ENCODE peak calls at places on chromosomes 13 and 19, in eight cellular contexts. One of them, this sample, is unnamed.

GRCh38 chr13:73874460-73874859 is 259.7 kb downstream of the KLF12 start:
- DNase-seq in CD8-positive, alpha-beta T cell: no peak
- DNase-seq in fibroblast of the aortic adventitia: no peak
- DNase-seq in epithelial cell of proximal tubule: no peak
- DNase-seq in gastrocnemius medialis: no peak
- DNase-seq in NB4: no peak
- DNase-seq in cardiac muscle cell: no peak
- DNase-seq in osteoblast: no peak
- DNase-seq in this sample: no peak

GRCh38 chr19:3499738-3500428 is 591 bp downstream of the DOHH start:
- DNase-seq in CD8-positive, alpha-beta T cell: no peak
- DNase-seq in fibroblast of the aortic adventitia: no peak
- DNase-seq in epithelial cell of proximal tubule: no peak
- DNase-seq in gastrocnemius medialis: no peak
- DNase-seq in NB4: no peak
- DNase-seq in cardiac muscle cell: no peak
- DNase-seq in osteoblast: peak; percentile 86
- DNase-seq in this sample: no peak

GRCh38 chr19:10009269-10009665 is 1.0 kb downstream of the COL5A3 start:
- DNase-seq in CD8-positive, alpha-beta T cell: peak; percentile 33
- DNase-seq in fibroblast of the aortic adventitia: peak; percentile 81
- DNase-seq in epithelial cell of proximal tubule: no peak
- DNase-seq in gastrocnemius medialis: peak; percentile 56
- DNase-seq in NB4: peak; percentile 67
- DNase-seq in cardiac muscle cell: peak; percentile 91
- DNase-seq in osteoblast: peak; percentile 98
- DNase-seq in this sample: no peak

GRCh38 chr19:29293736-29294342 is 80.9 kb upstream of the UQCRFS1 start:
- DNase-seq in CD8-positive, alpha-beta T cell: no peak
- DNase-seq in fibroblast of the aortic adventitia: no peak
- DNase-seq in epithelial cell of proximal tubule: no peak
- DNase-seq in gastrocnemius medialis: no peak
- DNase-seq in NB4: peak; percentile 56
- DNase-seq in cardiac muscle cell: peak; percentile 14
- DNase-seq in osteoblast: no peak
- DNase-seq in this sample: no peak

GRCh38 chr13:26743971-26744370 is 16.6 kb downstream of the GPR12 start:
- DNase-seq in CD8-positive, alpha-beta T cell: no peak
- DNase-seq in fibroblast of the aortic adventitia: no peak
- DNase-seq in epithelial cell of proximal tubule: no peak
- DNase-seq in gastrocnemius medialis: no peak
- DNase-seq in NB4: no peak
- DNase-seq in cardiac muscle cell: no peak
- DNase-seq in osteoblast: no peak
- DNase-seq in this sample: no peak

GRCh38 chr19:55289117-55289796 is 5.5 kb downstream of the BRSK1 start:
- DNase-seq in CD8-positive, alpha-beta T cell: no peak
- DNase-seq in fibroblast of the aortic adventitia: peak; percentile 7
- DNase-seq in epithelial cell of proximal tubule: no peak
- DNase-seq in gastrocnemius medialis: no peak
- DNase-seq in NB4: no peak
- DNase-seq in cardiac muscle cell: peak; percentile 10
- DNase-seq in osteoblast: peak; percentile 87
- DNase-seq in this sample: no peak

GRCh38 chr13:112161441-112162301 is 94.7 kb downstream of the SOX1 start:
- DNase-seq in CD8-positive, alpha-beta T cell: no peak
- DNase-seq in fibroblast of the aortic adventitia: no peak
- DNase-seq in epithelial cell of proximal tubule: no peak
- DNase-seq in gastrocnemius medialis: no peak
- DNase-seq in NB4: no peak
- DNase-seq in cardiac muscle cell: no peak
- DNase-seq in osteoblast: no peak
- DNase-seq in this sample: no peak

GRCh38 chr13:26557393-26558073 is at the start of gene WASF3:
- DNase-seq in CD8-positive, alpha-beta T cell: no peak
- DNase-seq in fibroblast of the aortic adventitia: peak; percentile 92
- DNase-seq in epithelial cell of proximal tubule: peak; percentile 19
- DNase-seq in gastrocnemius medialis: peak; percentile 92
- DNase-seq in NB4: peak; percentile 71
- DNase-seq in cardiac muscle cell: peak; percentile 97
- DNase-seq in osteoblast: peak; percentile 100
- DNase-seq in this sample: peak; percentile 92

GRCh38 chr13:104592127-104592526 is 1525.9 kb upstream of the SLC10A2 start:
- DNase-seq in CD8-positive, alpha-beta T cell: no peak
- DNase-seq in fibroblast of the aortic adventitia: peak; percentile 25
- DNase-seq in epithelial cell of proximal tubule: peak; percentile 89
- DNase-seq in gastrocnemius medialis: no peak
- DNase-seq in NB4: no peak
- DNase-seq in cardiac muscle cell: peak; percentile 48
- DNase-seq in osteoblast: no peak
- DNase-seq in this sample: no peak

GRCh38 chr19:4183967-4184717 is 1.7 kb downstream of the ANKRD24 start:
- DNase-seq in CD8-positive, alpha-beta T cell: no peak
- DNase-seq in fibroblast of the aortic adventitia: no peak
- DNase-seq in epithelial cell of proximal tubule: no peak
- DNase-seq in gastrocnemius medialis: peak; percentile 64
- DNase-seq in NB4: peak; percentile 38
- DNase-seq in cardiac muscle cell: no peak
- DNase-seq in osteoblast: peak; percentile 76
- DNase-seq in this sample: peak; percentile 73

GRCh38 chr19:55018633-55019032 is 19.4 kb downstream of the GP6 start:
- DNase-seq in CD8-positive, alpha-beta T cell: no peak
- DNase-seq in fibroblast of the aortic adventitia: no peak
- DNase-seq in epithelial cell of proximal tubule: no peak
- DNase-seq in gastrocnemius medialis: no peak
- DNase-seq in NB4: no peak
- DNase-seq in cardiac muscle cell: no peak
- DNase-seq in osteoblast: peak; percentile 79
- DNase-seq in this sample: no peak

GRCh38 chr19:17985037-17985818 is 18.3 kb downstream of the KCNN1 start:
- DNase-seq in CD8-positive, alpha-beta T cell: no peak
- DNase-seq in fibroblast of the aortic adventitia: no peak
- DNase-seq in epithelial cell of proximal tubule: no peak
- DNase-seq in gastrocnemius medialis: no peak
- DNase-seq in NB4: no peak
- DNase-seq in cardiac muscle cell: no peak
- DNase-seq in osteoblast: peak; percentile 80
- DNase-seq in this sample: no peak

GRCh38 chr13:33678906-33679657 is 138.9 kb upstream of the RFC3 start:
- DNase-seq in CD8-positive, alpha-beta T cell: peak; percentile 20
- DNase-seq in fibroblast of the aortic adventitia: peak; percentile 87
- DNase-seq in epithelial cell of proximal tubule: peak; percentile 80
- DNase-seq in gastrocnemius medialis: no peak
- DNase-seq in NB4: no peak
- DNase-seq in cardiac muscle cell: peak; percentile 94
- DNase-seq in osteoblast: no peak
- DNase-seq in this sample: peak; percentile 35

GRCh38 chr13:74329978-74330377 is 195.8 kb upstream of the KLF12 start:
- DNase-seq in CD8-positive, alpha-beta T cell: no peak
- DNase-seq in fibroblast of the aortic adventitia: no peak
- DNase-seq in epithelial cell of proximal tubule: no peak
- DNase-seq in gastrocnemius medialis: no peak
- DNase-seq in NB4: no peak
- DNase-seq in cardiac muscle cell: peak; percentile 1
- DNase-seq in osteoblast: no peak
- DNase-seq in this sample: no peak

GRCh38 chr13:99916366-99917103 is 55.0 kb downstream of the ZIC5 start:
- DNase-seq in CD8-positive, alpha-beta T cell: no peak
- DNase-seq in fibroblast of the aortic adventitia: peak; percentile 79
- DNase-seq in epithelial cell of proximal tubule: peak; percentile 32
- DNase-seq in gastrocnemius medialis: no peak
- DNase-seq in NB4: peak; percentile 78
- DNase-seq in cardiac muscle cell: peak; percentile 79
- DNase-seq in osteoblast: peak; percentile 94
- DNase-seq in this sample: no peak

GRCh38 chr19:16325671-16326400 is 1.2 kb downstream of the KLF2 start:
- DNase-seq in CD8-positive, alpha-beta T cell: peak; percentile 59
- DNase-seq in fibroblast of the aortic adventitia: peak; percentile 46
- DNase-seq in epithelial cell of proximal tubule: no peak
- DNase-seq in gastrocnemius medialis: no peak
- DNase-seq in NB4: no peak
- DNase-seq in cardiac muscle cell: peak; percentile 52
- DNase-seq in osteoblast: peak; percentile 93
- DNase-seq in this sample: no peak

DNA sequence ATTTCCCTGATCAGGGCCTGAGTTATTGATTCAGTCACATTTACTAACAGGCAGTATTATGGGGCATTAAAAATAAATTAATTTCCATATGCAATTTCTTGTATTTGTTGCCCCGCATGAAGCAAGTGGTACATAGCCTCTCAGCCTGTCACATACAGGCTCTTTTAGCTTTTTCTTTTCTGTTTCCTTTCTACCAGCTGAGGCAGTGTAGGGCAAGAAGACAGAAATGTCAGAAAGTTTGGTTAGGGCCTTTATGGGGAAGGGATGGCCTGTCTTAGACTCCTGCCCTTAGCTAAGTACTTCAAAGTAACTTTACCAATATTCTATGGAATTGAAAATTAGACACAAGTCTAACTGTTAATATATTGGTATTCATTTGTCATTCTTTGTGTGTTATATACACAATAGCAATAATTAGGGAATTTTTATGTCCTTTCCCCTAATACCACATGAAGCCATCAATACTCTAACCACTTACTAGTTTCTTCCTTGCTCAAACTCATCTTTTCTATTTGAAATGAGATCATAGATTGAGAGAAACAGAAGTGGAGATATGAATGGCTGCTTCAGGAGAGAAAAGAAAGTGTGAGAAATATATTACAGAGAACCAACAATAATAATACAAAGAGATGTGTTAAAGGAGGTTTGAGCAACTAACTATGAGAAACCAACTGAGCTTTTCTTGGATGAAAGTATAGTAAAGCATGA is 669.6 kb downstream of the PCDH17 start:
- DNase-seq in CD8-positive, alpha-beta T cell: no peak
- DNase-seq in fibroblast of the aortic adventitia: no peak
- DNase-seq in epithelial cell of proximal tubule: no peak
- DNase-seq in gastrocnemius medialis: no peak
- DNase-seq in NB4: no peak
- DNase-seq in cardiac muscle cell: no peak
- DNase-seq in osteoblast: no peak
- DNase-seq in this sample: no peak
- TF ChIP-seq CTCF in CD8-positive, alpha-beta T cell: no peak
- TF ChIP-seq CTCF in fibroblast of the aortic adventitia: no peak
- TF ChIP-seq CTCF in epithelial cell of proximal tubule: no peak
- TF ChIP-seq CTCF in gastrocnemius medialis: no peak
- TF ChIP-seq CTCF in NB4: no peak
- TF ChIP-seq CTCF in cardiac muscle cell: no peak
- TF ChIP-seq CTCF in osteoblast: no peak
- TF ChIP-seq CTCF in this sample: no peak

GRCh38 chr13:78596701-78597550 is 6.4 kb downstream of the POU4F1 start:
- DNase-seq in CD8-positive, alpha-beta T cell: no peak
- DNase-seq in fibroblast of the aortic adventitia: no peak
- DNase-seq in epithelial cell of proximal tubule: no peak
- DNase-seq in gastrocnemius medialis: no peak
- DNase-seq in NB4: no peak
- DNase-seq in cardiac muscle cell: no peak
- DNase-seq in osteoblast: no peak
- DNase-seq in this sample: no peak
- H3K4me3 ChIP-seq in CD8-positive, alpha-beta T cell: no peak overlapping the region
- H3K4me3 ChIP-seq in fibroblast of the aortic adventitia: no peak overlapping the region
- H3K4me3 ChIP-seq in epithelial cell of proximal tubule: no peak overlapping the region
- H3K4me3 ChIP-seq in gastrocnemius medialis: peak overlapping the region; percentile 43
- H3K4me3 ChIP-seq in NB4: no peak overlapping the region
- H3K4me3 ChIP-seq in cardiac muscle cell: peak overlapping the region; percentile 20
- H3K4me3 ChIP-seq in osteoblast: no peak overlapping the region
- H3K4me3 ChIP-seq in this sample: no peak overlapping the region

GRCh38 chr19:39386557-39386956 is 4.3 kb downstream of the PAF1 start:
- DNase-seq in CD8-positive, alpha-beta T cell: no peak
- DNase-seq in fibroblast of the aortic adventitia: no peak
- DNase-seq in epithelial cell of proximal tubule: no peak
- DNase-seq in gastrocnemius medialis: no peak
- DNase-seq in NB4: no peak
- DNase-seq in cardiac muscle cell: no peak
- DNase-seq in osteoblast: peak; percentile 50
- DNase-seq in this sample: no peak

GRCh38 chr19:39389621-39390414 is 1.1 kb downstream of the PAF1 start:
- DNase-seq in CD8-positive, alpha-beta T cell: no peak
- DNase-seq in fibroblast of the aortic adventitia: no peak
- DNase-seq in epithelial cell of proximal tubule: no peak
- DNase-seq in gastrocnemius medialis: no peak
- DNase-seq in NB4: no peak
- DNase-seq in cardiac muscle cell: no peak
- DNase-seq in osteoblast: peak; percentile 3
- DNase-seq in this sample: no peak

GRCh38 chr19:39390460-39390758 is 497 bp downstream of the PAF1 start:
- DNase-seq in CD8-positive, alpha-beta T cell: no peak
- DNase-seq in fibroblast of the aortic adventitia: no peak
- DNase-seq in epithelial cell of proximal tubule: no peak
- DNase-seq in gastrocnemius medialis: peak; percentile 60
- DNase-seq in NB4: no peak
- DNase-seq in cardiac muscle cell: no peak
- DNase-seq in osteoblast: peak; percentile 76
- DNase-seq in this sample: no peak

GRCh38 chr19:39388657-39389056 is 2.2 kb downstream of the PAF1 start:
- DNase-seq in CD8-positive, alpha-beta T cell: no peak
- DNase-seq in fibroblast of the aortic adventitia: no peak
- DNase-seq in epithelial cell of proximal tubule: no peak
- DNase-seq in gastrocnemius medialis: no peak
- DNase-seq in NB4: no peak
- DNase-seq in cardiac muscle cell: no peak
- DNase-seq in osteoblast: peak; percentile 18
- DNase-seq in this sample: no peak

GRCh38 chr19:39390759-39391592 is at the start of the genes MED29 and PAF1:
- DNase-seq in CD8-positive, alpha-beta T cell: peak; percentile 91
- DNase-seq in fibroblast of the aortic adventitia: peak; percentile 100
- DNase-seq in epithelial cell of proximal tubule: peak; percentile 97
- DNase-seq in gastrocnemius medialis: peak; percentile 99
- DNase-seq in NB4: peak; percentile 98
- DNase-seq in cardiac muscle cell: peak; percentile 100
- DNase-seq in osteoblast: peak; percentile 100
- DNase-seq in this sample: peak; percentile 98
- TF ChIP-seq CTCF in CD8-positive, alpha-beta T cell: no peak
- TF ChIP-seq CTCF in fibroblast of the aortic adventitia: no peak
- TF ChIP-seq CTCF in epithelial cell of proximal tubule: no peak
- TF ChIP-seq CTCF in gastrocnemius medialis: no peak
- TF ChIP-seq CTCF in NB4: no peak
- TF ChIP-seq CTCF in cardiac muscle cell: no peak
- TF ChIP-seq CTCF in osteoblast: no peak
- TF ChIP-seq CTCF in this sample: peak; percentile 10

DNA sequence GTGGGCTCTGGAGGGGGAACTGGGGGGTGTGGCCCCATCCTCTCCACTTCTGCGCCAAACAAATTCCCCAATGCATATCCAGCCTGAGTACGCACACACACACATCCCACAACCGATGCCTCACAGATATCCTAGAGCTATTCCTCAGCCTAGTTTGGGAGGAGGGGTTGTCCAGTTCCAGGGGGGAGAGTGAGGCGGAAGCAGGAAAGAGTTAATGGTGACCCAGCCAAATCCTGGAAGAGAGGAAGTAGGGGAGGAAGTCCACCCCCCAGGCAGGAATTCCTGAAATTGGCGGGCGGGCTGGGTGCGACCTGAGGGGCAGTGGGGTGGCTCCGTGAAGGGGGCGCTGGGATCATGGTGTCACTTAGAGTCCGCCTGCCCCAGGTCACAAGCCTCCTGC is 897 bp downstream of the GPR4 start:
- DNase-seq in CD8-positive, alpha-beta T cell: no peak
- DNase-seq in fibroblast of the aortic adventitia: no peak
- DNase-seq in epithelial cell of proximal tubule: no peak
- DNase-seq in gastrocnemius medialis: no peak
- DNase-seq in NB4: no peak
- DNase-seq in cardiac muscle cell: no peak
- DNase-seq in osteoblast: peak; percentile 57
- DNase-seq in this sample: no peak
- H3K4me3 ChIP-seq in CD8-positive, alpha-beta T cell: no peak overlapping the region
- H3K4me3 ChIP-seq in fibroblast of the aortic adventitia: peak overlapping the region; percentile 78
- H3K4me3 ChIP-seq in epithelial cell of proximal tubule: no peak overlapping the region
- H3K4me3 ChIP-seq in gastrocnemius medialis: peak overlapping the region; percentile 29
- H3K4me3 ChIP-seq in NB4: no peak overlapping the region
- H3K4me3 ChIP-seq in cardiac muscle cell: no peak overlapping the region
- H3K4me3 ChIP-seq in osteoblast: no peak overlapping the region
- H3K4me3 ChIP-seq in this sample: peak overlapping the region; percentile 64

GRCh38 chr19:738509-739128 is 12.3 kb upstream of the MISP start:
- DNase-seq in CD8-positive, alpha-beta T cell: no peak
- DNase-seq in fibroblast of the aortic adventitia: no peak
- DNase-seq in epithelial cell of proximal tubule: no peak
- DNase-seq in gastrocnemius medialis: no peak
- DNase-seq in NB4: no peak
- DNase-seq in cardiac muscle cell: no peak
- DNase-seq in osteoblast: no peak
- DNase-seq in this sample: no peak
- TF ChIP-seq CTCF in CD8-positive, alpha-beta T cell: no peak
- TF ChIP-seq CTCF in fibroblast of the aortic adventitia: no peak
- TF ChIP-seq CTCF in epithelial cell of proximal tubule: no peak
- TF ChIP-seq CTCF in gastrocnemius medialis: no peak
- TF ChIP-seq CTCF in NB4: no peak
- TF ChIP-seq CTCF in cardiac muscle cell: no peak
- TF ChIP-seq CTCF in osteoblast: no peak
- TF ChIP-seq CTCF in this sample: no peak

This sample was measured in dorsolateral prefrontal cortex.